ENCODE peak calls at places on chromosomes 11 and 22, in nine cellular contexts. One of them, this sample, is unnamed.

GRCh38 chr22:30044369-30044768 is 35.9 kb upstream of the HORMAD2 start:
- DNase-seq in foreskin fibroblast: peak
- DNase-seq in fibroblast of pulmonary artery: peak
- DNase-seq in ovary: no peak
- DNase-seq in uterus: no peak
- DNase-seq in heart right ventricle: no peak
- DNase-seq in right atrium auricular region: peak
- DNase-seq in transverse colon: peak
- DNase-seq in suprapubic skin: peak
- DNase-seq in this sample: no peak

GRCh38 chr11:119759324-119759723 is 30.3 kb upstream of the NECTIN1 start:
- DNase-seq in right atrium auricular region: no peak
- DNase-seq in suprapubic skin: no peak
- DNase-seq in uterus: no peak
- DNase-seq in transverse colon: no peak
- DNase-seq in foreskin fibroblast: peak
- DNase-seq in ovary: no peak
- DNase-seq in fibroblast of pulmonary artery: no peak
- DNase-seq in heart right ventricle: no peak
- DNase-seq in this sample: peak

GRCh38 chr11:75356613-75357012 is 5.2 kb upstream of the ARRB1 start:
- DNase-seq in heart right ventricle: no peak
- DNase-seq in suprapubic skin: no peak
- DNase-seq in right atrium auricular region: no peak
- DNase-seq in fibroblast of pulmonary artery: no peak
- DNase-seq in transverse colon: no peak
- DNase-seq in ovary: no peak
- DNase-seq in uterus: no peak
- DNase-seq in foreskin fibroblast: peak
- DNase-seq in this sample: no peak

GRCh38 chr22:42410708-42411107 is 21.5 kb downstream of the NFAM1 start:
- DNase-seq in fibroblast of pulmonary artery: no peak
- DNase-seq in foreskin fibroblast: no peak
- DNase-seq in ovary: no peak
- DNase-seq in suprapubic skin: no peak
- DNase-seq in right atrium auricular region: no peak
- DNase-seq in uterus: no peak
- DNase-seq in transverse colon: no peak
- DNase-seq in heart right ventricle: no peak
- DNase-seq in this sample: no peak

GRCh38 chr11:79055866-79056632 is 384.8 kb downstream of the TENM4 start:
- DNase-seq in fibroblast of pulmonary artery: peak
- DNase-seq in ovary: no peak
- DNase-seq in right atrium auricular region: no peak
- DNase-seq in suprapubic skin: no peak
- DNase-seq in uterus: peak
- DNase-seq in heart right ventricle: no peak
- DNase-seq in transverse colon: no peak
- DNase-seq in foreskin fibroblast: peak
- DNase-seq in this sample: no peak

GRCh38 chr11:43962383-43962969 is 20.0 kb downstream of the C11orf96 start:
- DNase-seq in suprapubic skin: no peak
- DNase-seq in ovary: no peak
- DNase-seq in uterus: peak
- DNase-seq in transverse colon: no peak
- DNase-seq in fibroblast of pulmonary artery: no peak
- DNase-seq in heart right ventricle: no peak
- DNase-seq in right atrium auricular region: peak
- DNase-seq in foreskin fibroblast: peak
- DNase-seq in this sample: no peak

GRCh38 chr11:12235549-12235944 is 125.2 kb downstream of the MICAL2 start:
- DNase-seq in uterus: no peak
- DNase-seq in transverse colon: no peak
- DNase-seq in fibroblast of pulmonary artery: peak
- DNase-seq in foreskin fibroblast: peak
- DNase-seq in ovary: no peak
- DNase-seq in suprapubic skin: no peak
- DNase-seq in heart right ventricle: no peak
- DNase-seq in right atrium auricular region: no peak
- DNase-seq in this sample: peak

GRCh38 chr11:44848203-44848962 is 102.3 kb downstream of the TP53I11 start:
- DNase-seq in heart right ventricle: no peak
- DNase-seq in uterus: no peak
- DNase-seq in foreskin fibroblast: no peak
- DNase-seq in right atrium auricular region: no peak
- DNase-seq in fibroblast of pulmonary artery: no peak
- DNase-seq in suprapubic skin: no peak
- DNase-seq in ovary: no peak
- DNase-seq in transverse colon: no peak
- DNase-seq in this sample: no peak

GRCh38 chr22:18952022-18952421 is 15.9 kb upstream of the PRODH start:
- DNase-seq in ovary: peak
- DNase-seq in heart right ventricle: no peak
- DNase-seq in right atrium auricular region: no peak
- DNase-seq in transverse colon: no peak
- DNase-seq in suprapubic skin: peak
- DNase-seq in foreskin fibroblast: no peak
- DNase-seq in uterus: no peak
- DNase-seq in fibroblast of pulmonary artery: no peak
- DNase-seq in this sample: no peak

GRCh38 chr11:134126197-134126822 is 57.4 kb downstream of the JAM3 start:
- DNase-seq in uterus: no peak
- DNase-seq in suprapubic skin: no peak
- DNase-seq in foreskin fibroblast: peak
- DNase-seq in transverse colon: no peak
- DNase-seq in fibroblast of pulmonary artery: peak
- DNase-seq in right atrium auricular region: no peak
- DNase-seq in heart right ventricle: no peak
- DNase-seq in ovary: no peak
- DNase-seq in this sample: no peak

GRCh38 chr11:437228-437870 is 4.5 kb downstream of the ANO9 start:
- DNase-seq in heart right ventricle: no peak
- DNase-seq in fibroblast of pulmonary artery: no peak
- DNase-seq in foreskin fibroblast: no peak
- DNase-seq in transverse colon: no peak
- DNase-seq in right atrium auricular region: no peak
- DNase-seq in ovary: no peak
- DNase-seq in uterus: no peak
- DNase-seq in suprapubic skin: no peak
- DNase-seq in this sample: no peak

GRCh38 chr22:40728731-40729189 is 49.5 kb downstream of the MCHR1 start:
- DNase-seq in transverse colon: peak
- DNase-seq in foreskin fibroblast: peak
- DNase-seq in heart right ventricle: no peak
- DNase-seq in uterus: no peak
- DNase-seq in ovary: no peak
- DNase-seq in right atrium auricular region: no peak
- DNase-seq in suprapubic skin: no peak
- DNase-seq in fibroblast of pulmonary artery: peak
- DNase-seq in this sample: no peak

GRCh38 chr11:67276821-67277230 is 10.6 kb downstream of the GRK2 start:
- DNase-seq in foreskin fibroblast: peak
- DNase-seq in fibroblast of pulmonary artery: peak
- DNase-seq in uterus: peak
- DNase-seq in transverse colon: peak
- DNase-seq in heart right ventricle: no peak
- DNase-seq in ovary: peak
- DNase-seq in right atrium auricular region: no peak
- DNase-seq in suprapubic skin: no peak
- DNase-seq in this sample: peak

GRCh38 chr22:40757071-40757470 is 62.1 kb downstream of the SLC25A17 start:
- DNase-seq in transverse colon: no peak
- DNase-seq in heart right ventricle: no peak
- DNase-seq in suprapubic skin: no peak
- DNase-seq in foreskin fibroblast: peak
- DNase-seq in uterus: no peak
- DNase-seq in right atrium auricular region: no peak
- DNase-seq in ovary: no peak
- DNase-seq in fibroblast of pulmonary artery: peak
- DNase-seq in this sample: no peak

DNA sequence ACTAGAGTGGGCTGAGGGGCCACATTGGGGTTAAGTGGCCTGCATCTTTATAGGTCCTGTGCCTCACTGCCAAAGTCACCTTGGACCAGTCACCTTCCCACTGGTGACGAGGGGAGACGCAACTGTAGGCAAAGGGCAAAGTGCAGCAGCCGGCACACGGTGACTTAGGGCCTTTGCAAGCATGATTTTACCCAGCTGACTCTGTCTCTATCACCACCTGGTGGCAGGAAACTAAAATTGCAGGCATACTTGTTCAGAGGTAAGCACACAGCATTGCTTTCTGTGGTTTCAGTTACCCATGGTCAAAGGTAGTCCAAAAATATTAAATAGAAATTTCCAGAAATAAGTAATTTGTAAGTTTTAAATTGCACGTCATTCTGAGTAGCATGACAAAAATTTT is 1164.4 kb downstream of the BRD1 start:
- DNase-seq in transverse colon: no peak
- DNase-seq in fibroblast of pulmonary artery: peak
- DNase-seq in right atrium auricular region: no peak
- DNase-seq in ovary: no peak
- DNase-seq in suprapubic skin: no peak
- DNase-seq in uterus: no peak
- DNase-seq in foreskin fibroblast: no peak
- DNase-seq in heart right ventricle: no peak
- DNase-seq in this sample: peak
- TF ChIP-seq CTCF in transverse colon: peak
- TF ChIP-seq CTCF in fibroblast of pulmonary artery: peak
- TF ChIP-seq CTCF in right atrium auricular region: no peak
- TF ChIP-seq CTCF in ovary: no peak
- TF ChIP-seq CTCF in suprapubic skin: no peak
- TF ChIP-seq CTCF in uterus: no peak
- TF ChIP-seq CTCF in foreskin fibroblast: peak
- TF ChIP-seq CTCF in heart right ventricle: no peak
- TF ChIP-seq CTCF in this sample: peak

DNA sequence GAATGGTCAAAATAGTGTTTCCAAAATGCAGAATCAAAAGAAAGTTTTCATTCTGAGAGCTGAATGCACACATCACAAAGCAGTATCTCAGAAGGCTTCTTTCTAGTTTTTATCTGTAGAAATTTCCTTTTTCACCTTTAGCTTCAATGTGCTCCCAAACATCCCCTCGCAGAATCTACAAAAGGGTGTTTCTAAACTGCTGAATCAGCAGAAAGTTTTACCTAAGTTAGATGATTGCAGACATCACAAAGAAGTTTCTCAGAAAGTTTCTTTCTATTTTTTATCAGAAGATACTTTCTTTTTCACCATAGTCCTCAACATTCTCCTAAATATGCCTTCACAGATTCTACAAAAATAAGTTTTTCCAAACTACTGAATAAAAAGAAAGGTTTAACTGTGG is 239.8 kb downstream of the OR4A5 start:
- DNase-seq in transverse colon: no peak
- DNase-seq in right atrium auricular region: no peak
- DNase-seq in heart right ventricle: no peak
- DNase-seq in suprapubic skin: no peak
- DNase-seq in ovary: no peak
- DNase-seq in fibroblast of pulmonary artery: no peak
- DNase-seq in foreskin fibroblast: no peak
- DNase-seq in uterus: no peak
- DNase-seq in this sample: no peak
- H3K4me3 ChIP-seq in transverse colon: no peak
- H3K4me3 ChIP-seq in right atrium auricular region: no peak
- H3K4me3 ChIP-seq in heart right ventricle: no peak
- H3K4me3 ChIP-seq in suprapubic skin: no peak
- H3K4me3 ChIP-seq in ovary: no peak
- H3K4me3 ChIP-seq in fibroblast of pulmonary artery: no peak
- H3K4me3 ChIP-seq in foreskin fibroblast: no peak
- H3K4me3 ChIP-seq in uterus: no peak
- H3K4me3 ChIP-seq in this sample: no peak

DNA sequence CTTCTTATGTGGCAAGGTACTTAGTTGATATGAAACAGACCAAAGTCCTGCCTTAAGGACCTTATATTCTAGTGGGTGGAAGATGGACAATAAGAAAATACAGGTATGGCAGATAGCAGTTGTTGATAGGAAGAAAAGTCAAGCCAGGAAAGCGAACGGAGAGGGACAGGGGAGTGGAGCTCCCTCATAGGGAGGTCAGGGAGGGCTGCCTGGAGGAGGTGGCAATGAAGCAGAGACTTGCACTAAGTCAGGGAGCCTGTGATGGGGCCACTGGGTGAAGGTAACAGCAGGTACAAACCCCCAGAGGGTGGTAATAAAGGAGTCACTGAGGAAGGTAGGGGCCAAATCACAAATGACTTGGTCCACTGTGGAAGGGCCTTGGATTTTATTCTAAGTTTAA is 65.3 kb downstream of the ABTB2 start:
- DNase-seq in foreskin fibroblast: no peak
- DNase-seq in heart right ventricle: no peak
- DNase-seq in fibroblast of pulmonary artery: no peak
- DNase-seq in suprapubic skin: no peak
- DNase-seq in uterus: no peak
- DNase-seq in ovary: no peak
- DNase-seq in transverse colon: no peak
- DNase-seq in right atrium auricular region: no peak
- DNase-seq in this sample: no peak
- TF ChIP-seq CTCF in foreskin fibroblast: no peak
- TF ChIP-seq CTCF in heart right ventricle: no peak
- TF ChIP-seq CTCF in fibroblast of pulmonary artery: no peak
- TF ChIP-seq CTCF in suprapubic skin: no peak
- TF ChIP-seq CTCF in uterus: no peak
- TF ChIP-seq CTCF in ovary: no peak
- TF ChIP-seq CTCF in transverse colon: no peak
- TF ChIP-seq CTCF in right atrium auricular region: no peak
- TF ChIP-seq CTCF in this sample: no peak

GRCh38 chr11:2652362-2652761 is 47.4 kb downstream of the KCNQ1OT1 start:
- DNase-seq in heart right ventricle: no peak
- DNase-seq in fibroblast of pulmonary artery: no peak
- DNase-seq in suprapubic skin: no peak
- DNase-seq in uterus: no peak
- DNase-seq in foreskin fibroblast: no peak
- DNase-seq in transverse colon: no peak
- DNase-seq in ovary: no peak
- DNase-seq in right atrium auricular region: no peak
- DNase-seq in this sample: no peak

GRCh38 chr11:2649848-2650247 is 49.9 kb downstream of the KCNQ1OT1 start:
- DNase-seq in uterus: no peak
- DNase-seq in fibroblast of pulmonary artery: no peak
- DNase-seq in transverse colon: no peak
- DNase-seq in suprapubic skin: no peak
- DNase-seq in heart right ventricle: no peak
- DNase-seq in foreskin fibroblast: no peak
- DNase-seq in right atrium auricular region: no peak
- DNase-seq in ovary: no peak
- DNase-seq in this sample: no peak

GRCh38 chr11:2651826-2652237 is 48.0 kb downstream of the KCNQ1OT1 start:
- DNase-seq in transverse colon: no peak
- DNase-seq in ovary: no peak
- DNase-seq in heart right ventricle: no peak
- DNase-seq in foreskin fibroblast: no peak
- DNase-seq in suprapubic skin: no peak
- DNase-seq in uterus: no peak
- DNase-seq in right atrium auricular region: no peak
- DNase-seq in fibroblast of pulmonary artery: no peak
- DNase-seq in this sample: no peak

GRCh38 chr11:2650343-2650867 is 49.4 kb downstream of the KCNQ1OT1 start:
- DNase-seq in uterus: no peak
- DNase-seq in ovary: no peak
- DNase-seq in fibroblast of pulmonary artery: no peak
- DNase-seq in transverse colon: no peak
- DNase-seq in foreskin fibroblast: no peak
- DNase-seq in right atrium auricular region: no peak
- DNase-seq in suprapubic skin: no peak
- DNase-seq in heart right ventricle: no peak
- DNase-seq in this sample: no peak

GRCh38 chr11:2651054-2651617 is 48.7 kb downstream of the KCNQ1OT1 start:
- DNase-seq in heart right ventricle: no peak
- DNase-seq in transverse colon: no peak
- DNase-seq in ovary: no peak
- DNase-seq in suprapubic skin: no peak
- DNase-seq in fibroblast of pulmonary artery: no peak
- DNase-seq in right atrium auricular region: no peak
- DNase-seq in uterus: no peak
- DNase-seq in foreskin fibroblast: no peak
- DNase-seq in this sample: no peak
- H3K4me3 ChIP-seq in heart right ventricle: no peak
- H3K4me3 ChIP-seq in transverse colon: no peak
- H3K4me3 ChIP-seq in ovary: no peak
- H3K4me3 ChIP-seq in suprapubic skin: no peak
- H3K4me3 ChIP-seq in fibroblast of pulmonary artery: no peak
- H3K4me3 ChIP-seq in right atrium auricular region: no peak
- H3K4me3 ChIP-seq in uterus: no peak
- H3K4me3 ChIP-seq in foreskin fibroblast: no peak
- H3K4me3 ChIP-seq in this sample: no peak

This sample was measured in GM12865.